ENCODE peak calls at places on chromosome 7, in seven cellular contexts. One of them, this sample, is unnamed.

GRCh38 chr7:42315631-42316030 is 78.6 kb upstream of the GLI3 start:
- DNase-seq in K562: no peak
- DNase-seq in HepG2: no peak
- DNase-seq in HCT116: no peak
- DNase-seq in H1: no peak
- DNase-seq in SK-N-SH: no peak
- DNase-seq in GM12878: no peak
- DNase-seq in this sample: no peak

GRCh38 chr7:127501817-127502216 is 83.6 kb downstream of the GCC1 start:
- DNase-seq in K562: no peak
- DNase-seq in HepG2: no peak
- DNase-seq in HCT116: no peak
- DNase-seq in H1: no peak
- DNase-seq in SK-N-SH: no peak
- DNase-seq in GM12878: no peak
- DNase-seq in this sample: no peak

GRCh38 chr7:25087855-25088254 is 37.2 kb downstream of the CYCS start:
- DNase-seq in K562: no peak
- DNase-seq in HepG2: no peak
- DNase-seq in HCT116: no peak
- DNase-seq in H1: no peak
- DNase-seq in SK-N-SH: no peak
- DNase-seq in GM12878: peak; percentile 49
- DNase-seq in this sample: no peak

GRCh38 chr7:106464169-106464568 is 179.4 kb upstream of the NAMPT start:
- DNase-seq in K562: no peak
- DNase-seq in HepG2: no peak
- DNase-seq in HCT116: no peak
- DNase-seq in H1: no peak
- DNase-seq in SK-N-SH: no peak
- DNase-seq in GM12878: no peak
- DNase-seq in this sample: no peak

GRCh38 chr7:104142147-104142546 is 65.7 kb downstream of the ORC5 start:
- DNase-seq in K562: no peak
- DNase-seq in HepG2: no peak
- DNase-seq in HCT116: no peak
- DNase-seq in H1: no peak
- DNase-seq in SK-N-SH: no peak
- DNase-seq in GM12878: no peak
- DNase-seq in this sample: no peak

GRCh38 chr7:135758531-135758932 is 9.9 kb upstream of the FAM180A start:
- DNase-seq in K562: no peak
- DNase-seq in HepG2: no peak
- DNase-seq in HCT116: no peak
- DNase-seq in H1: no peak
- DNase-seq in SK-N-SH: no peak
- DNase-seq in GM12878: no peak
- DNase-seq in this sample: peak; percentile 43

GRCh38 chr7:29684787-29685650 is 121.3 kb upstream of the WIPF3 start:
- DNase-seq in K562: peak; percentile 79
- DNase-seq in HepG2: peak; percentile 56
- DNase-seq in HCT116: peak; percentile 23
- DNase-seq in H1: peak; percentile 13
- DNase-seq in SK-N-SH: peak; percentile 88
- DNase-seq in GM12878: no peak
- DNase-seq in this sample: peak; percentile 62

GRCh38 chr7:83827036-83827435 is 178.1 kb upstream of the SEMA3E start:
- DNase-seq in K562: no peak
- DNase-seq in HepG2: no peak
- DNase-seq in HCT116: no peak
- DNase-seq in H1: no peak
- DNase-seq in SK-N-SH: no peak
- DNase-seq in GM12878: no peak
- DNase-seq in this sample: no peak

GRCh38 chr7:50739744-50740455 is 42.8 kb downstream of the GRB10 start:
- DNase-seq in K562: no peak
- DNase-seq in HepG2: no peak
- DNase-seq in HCT116: no peak
- DNase-seq in H1: no peak
- DNase-seq in SK-N-SH: no peak
- DNase-seq in GM12878: no peak
- DNase-seq in this sample: no peak

GRCh38 chr7:51255536-51256243 is 60.9 kb downstream of the COBL start:
- DNase-seq in K562: no peak
- DNase-seq in HepG2: no peak
- DNase-seq in HCT116: peak; percentile 46
- DNase-seq in H1: peak; percentile 15
- DNase-seq in SK-N-SH: no peak
- DNase-seq in GM12878: no peak
- DNase-seq in this sample: no peak

DNA sequence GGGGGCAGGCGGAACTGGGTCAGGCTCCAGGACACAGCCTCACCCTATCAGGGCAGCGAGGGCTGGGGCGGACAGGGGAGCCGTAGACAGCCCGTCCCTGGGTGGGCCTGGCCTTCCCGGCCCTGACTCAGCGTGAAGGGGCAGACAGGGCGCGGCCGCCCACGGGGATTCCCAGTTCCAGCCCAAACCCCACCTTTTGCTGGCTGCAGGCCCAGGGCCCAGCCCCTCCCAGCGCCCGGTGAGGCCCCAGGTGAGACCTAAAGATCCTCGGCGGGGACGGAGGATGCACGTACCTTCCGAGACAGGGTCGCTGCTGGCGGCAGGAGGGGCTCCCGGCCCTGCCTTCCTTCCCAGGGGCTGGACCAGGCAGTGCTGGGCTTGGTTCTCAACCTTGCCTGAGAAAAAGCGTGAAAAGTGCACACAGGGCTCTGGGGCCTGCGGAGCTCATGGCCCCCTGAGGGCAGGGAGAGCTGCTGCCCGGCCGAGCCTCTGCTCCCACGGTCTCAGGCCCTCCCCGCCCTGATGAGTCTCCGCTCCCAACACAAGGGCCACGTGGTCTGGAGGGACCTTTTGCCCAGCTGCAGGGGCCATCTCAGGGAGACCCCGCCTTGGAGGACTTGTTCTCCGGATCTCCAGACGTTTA is 43.9 kb upstream of the DNAJB6 start:
- DNase-seq in K562: no peak
- DNase-seq in HepG2: no peak
- DNase-seq in HCT116: no peak
- DNase-seq in H1: no peak
- DNase-seq in SK-N-SH: peak; percentile 34
- DNase-seq in GM12878: no peak
- DNase-seq in this sample: no peak
- H3K4me3 ChIP-seq in K562: no peak overlapping the region
- H3K4me3 ChIP-seq in HepG2: peak overlapping the region; percentile 56
- H3K4me3 ChIP-seq in HCT116: no peak overlapping the region
- H3K4me3 ChIP-seq in H1: no peak overlapping the region
- H3K4me3 ChIP-seq in SK-N-SH: no peak overlapping the region
- H3K4me3 ChIP-seq in GM12878: no peak overlapping the region
- H3K4me3 ChIP-seq in this sample: no peak overlapping the region

GRCh38 chr7:4751398-4751947 is 23.9 kb upstream of the AP5Z1 start:
- DNase-seq in K562: no peak
- DNase-seq in HepG2: no peak
- DNase-seq in HCT116: no peak
- DNase-seq in H1: no peak
- DNase-seq in SK-N-SH: no peak
- DNase-seq in GM12878: no peak
- DNase-seq in this sample: no peak

GRCh38 chr7:4755045-4755444 is 20.4 kb upstream of the AP5Z1 start:
- DNase-seq in K562: no peak
- DNase-seq in HepG2: no peak
- DNase-seq in HCT116: no peak
- DNase-seq in H1: no peak
- DNase-seq in SK-N-SH: no peak
- DNase-seq in GM12878: no peak
- DNase-seq in this sample: no peak

GRCh38 chr7:4758111-4758510 is 17.3 kb upstream of the AP5Z1 start:
- DNase-seq in K562: no peak
- DNase-seq in HepG2: no peak
- DNase-seq in HCT116: no peak
- DNase-seq in H1: no peak
- DNase-seq in SK-N-SH: no peak
- DNase-seq in GM12878: no peak
- DNase-seq in this sample: no peak

GRCh38 chr7:4753610-4754432 is 21.6 kb upstream of the AP5Z1 start:
- DNase-seq in K562: peak; percentile 81
- DNase-seq in HepG2: peak; percentile 58
- DNase-seq in HCT116: peak; percentile 51
- DNase-seq in H1: peak; percentile 39
- DNase-seq in SK-N-SH: peak; percentile 95
- DNase-seq in GM12878: no peak
- DNase-seq in this sample: peak; percentile 77

GRCh38 chr7:4754433-4755010 is 20.9 kb upstream of the AP5Z1 start:
- DNase-seq in K562: no peak
- DNase-seq in HepG2: no peak
- DNase-seq in HCT116: no peak
- DNase-seq in H1: no peak
- DNase-seq in SK-N-SH: no peak
- DNase-seq in GM12878: no peak
- DNase-seq in this sample: no peak
- TF ChIP-seq YY1 in K562: no peak
- TF ChIP-seq YY1 in HepG2: no peak
- TF ChIP-seq YY1 in HCT116: no peak
- TF ChIP-seq YY1 in H1: no peak
- TF ChIP-seq YY1 in SK-N-SH: no peak
- TF ChIP-seq YY1 in GM12878: no peak
- TF ChIP-seq YY1 in this sample: no peak

GRCh38 chr7:129616530-129616929 is 5.0 kb downstream of the NRF1 start:
- DNase-seq in K562: peak; percentile 44
- DNase-seq in HepG2: no peak
- DNase-seq in HCT116: no peak
- DNase-seq in H1: no peak
- DNase-seq in SK-N-SH: no peak
- DNase-seq in GM12878: no peak
- DNase-seq in this sample: no peak
- H3K4me3 ChIP-seq in K562: no peak overlapping the region
- H3K4me3 ChIP-seq in HepG2: no peak overlapping the region
- H3K4me3 ChIP-seq in HCT116: no peak overlapping the region
- H3K4me3 ChIP-seq in H1: no peak overlapping the region
- H3K4me3 ChIP-seq in SK-N-SH: no peak overlapping the region
- H3K4me3 ChIP-seq in GM12878: no peak overlapping the region
- H3K4me3 ChIP-seq in this sample: no peak overlapping the region

DNA sequence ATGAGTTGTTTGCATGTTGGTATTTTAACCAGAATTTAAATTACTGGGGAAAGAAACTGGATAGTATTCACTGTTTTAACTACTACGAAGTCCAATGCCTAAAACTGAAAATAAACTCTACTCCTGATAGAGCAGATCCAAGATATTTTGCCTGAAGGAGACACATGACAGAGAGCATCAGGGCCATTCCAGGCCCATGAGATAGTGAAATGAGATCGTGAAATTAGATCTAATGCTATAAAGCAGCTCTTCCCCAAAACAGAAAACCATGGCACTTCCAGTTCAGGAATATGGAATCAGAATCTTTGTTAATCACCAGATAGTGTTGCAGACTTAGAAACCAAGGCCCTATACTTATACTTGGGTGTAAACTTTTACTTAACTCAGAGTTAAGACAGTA is 124.3 kb upstream of the CACNA2D1 start:
- DNase-seq in K562: no peak
- DNase-seq in HepG2: no peak
- DNase-seq in HCT116: no peak
- DNase-seq in H1: no peak
- DNase-seq in SK-N-SH: peak; percentile 79
- DNase-seq in GM12878: no peak
- DNase-seq in this sample: no peak
- TF ChIP-seq YY1 in K562: no peak
- TF ChIP-seq YY1 in HepG2: no peak
- TF ChIP-seq YY1 in HCT116: no peak
- TF ChIP-seq YY1 in H1: no peak
- TF ChIP-seq YY1 in SK-N-SH: no peak
- TF ChIP-seq YY1 in GM12878: no peak
- TF ChIP-seq YY1 in this sample: no peak

GRCh38 chr7:66281678-66282593 is 76.8 kb downstream of the TPST1 start:
- DNase-seq in K562: peak; percentile 65
- DNase-seq in HepG2: peak; percentile 6
- DNase-seq in HCT116: peak; percentile 13
- DNase-seq in H1: no peak
- DNase-seq in SK-N-SH: no peak
- DNase-seq in GM12878: no peak
- DNase-seq in this sample: no peak
- H3K4me3 ChIP-seq in K562: no peak overlapping the region
- H3K4me3 ChIP-seq in HepG2: no peak overlapping the region
- H3K4me3 ChIP-seq in HCT116: no peak overlapping the region
- H3K4me3 ChIP-seq in H1: no peak overlapping the region
- H3K4me3 ChIP-seq in SK-N-SH: no peak overlapping the region
- H3K4me3 ChIP-seq in GM12878: no peak overlapping the region
- H3K4me3 ChIP-seq in this sample: no peak overlapping the region

DNA sequence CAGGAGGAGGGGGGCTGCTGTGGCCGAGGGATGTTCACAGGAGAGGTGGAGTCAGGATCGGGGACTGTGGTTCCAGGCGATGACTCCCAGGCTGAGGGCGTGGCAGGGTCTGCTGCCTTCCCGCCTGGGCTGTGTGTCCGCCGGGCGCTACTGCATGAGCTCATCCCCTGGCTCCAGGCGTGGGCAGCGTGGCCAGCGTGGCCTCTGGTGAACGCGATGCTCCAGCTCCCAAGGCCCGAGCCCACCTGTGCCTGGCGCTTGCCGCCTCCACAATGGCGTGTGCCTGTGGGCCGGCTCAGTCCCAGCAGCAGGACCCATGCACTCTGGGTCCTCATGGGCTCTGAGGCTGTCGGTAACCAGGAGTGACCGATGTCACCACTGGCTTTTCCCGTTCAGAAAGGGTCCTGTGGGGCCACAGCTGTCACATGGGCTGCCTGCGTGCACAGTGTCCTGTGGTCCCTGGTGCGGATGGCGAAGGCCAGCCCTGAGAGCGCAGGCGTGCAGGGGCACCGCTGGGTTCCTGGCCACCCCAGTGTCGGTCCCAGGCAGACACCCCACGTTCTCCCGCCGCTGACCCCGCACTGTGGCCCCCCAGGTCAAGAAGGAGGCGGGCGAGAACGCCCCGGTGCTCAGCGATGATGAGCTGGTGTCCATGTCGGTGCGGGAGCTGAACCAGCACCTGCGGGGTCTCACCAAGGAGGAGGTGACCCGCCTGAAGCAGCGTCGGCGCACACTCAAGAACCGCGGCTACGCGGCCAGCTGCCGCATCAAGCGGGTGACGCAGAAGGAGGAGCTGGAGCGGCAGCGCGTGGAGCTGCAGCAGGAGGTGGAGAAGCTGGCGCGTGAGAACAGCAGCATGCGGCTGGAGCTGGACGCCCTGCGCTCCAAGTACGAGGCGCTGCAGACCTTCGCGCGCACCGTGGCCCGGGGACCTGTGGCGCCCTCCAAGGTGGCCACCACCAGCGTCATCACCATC is 9.1 kb downstream of the MAFK start:
- DNase-seq in K562: no peak
- DNase-seq in HepG2: no peak
- DNase-seq in HCT116: no peak
- DNase-seq in H1: no peak
- DNase-seq in SK-N-SH: no peak
- DNase-seq in GM12878: no peak
- DNase-seq in this sample: no peak
- TF ChIP-seq YY1 in K562: no peak
- TF ChIP-seq YY1 in HepG2: no peak
- TF ChIP-seq YY1 in HCT116: no peak
- TF ChIP-seq YY1 in H1: no peak
- TF ChIP-seq YY1 in SK-N-SH: no peak
- TF ChIP-seq YY1 in GM12878: no peak
- TF ChIP-seq YY1 in this sample: no peak

This sample was measured in NT2/D1.